ENCODE peak calls at places on chromosomes 13 and 19, in six cellular contexts. P is adrenal gland; H is lower lobe of right lung; D is immature natural killer cell; T is stimulated activated CD8-positive, alpha-beta memory T cell treated with anti-CD3 and anti-CD28 coated beads, Interleukin-4, amount 100 ng/mL, for 4 hours; C is left ventricle myocardium inferior. I is an unnamed sample.

GRCh38 chr13:89968468-89968867 is 1379.0 kb upstream of the MIR17HG start:
- DNase-seq in P (no peak), H (no peak), D (no peak), T (no peak), C (no peak), I (no peak)

GRCh38 chr19:29704562-29705558 is 10.2 kb downstream of the C19orf12 start:
- DNase-seq in P (no peak), H (no peak), D (no peak), T (no peak), C (no peak), I (no peak)

GRCh38 chr19:56525214-56525860 is 13.4 kb upstream of the ZFP28 start:
- DNase-seq in P (no peak), H (no peak), D (no peak), T (no peak), C (no peak), I (no peak)

GRCh38 chr13:60583911-60584753 is 187.1 kb downstream of the TDRD3 start:
- DNase-seq in P (peak; percentile 11), H (no peak), D (no peak), T (no peak), C (no peak), I (no peak)

GRCh38 chr19:14940266-14940665 is 1.0 kb upstream of the OR7C2 start:
- DNase-seq in P (no peak), H (no peak), D (no peak), T (no peak), C (no peak), I (no peak)

GRCh38 chr13:109804654-109805053 is 18.3 kb upstream of the IRS2 start:
- DNase-seq in P (no peak), H (no peak), D (no peak), T (no peak), C (no peak), I (no peak)

GRCh38 chr19:8654591-8655339 is 24.3 kb downstream of the NFILZ start:
- DNase-seq in P (peak; percentile 42), H (peak; percentile 75), D (peak; percentile 68), T (peak; percentile 54), C (peak; percentile 41), I (peak; percentile 80)

GRCh38 chr19:11138659-11139526 is 16.7 kb downstream of the SPC24 start:
- DNase-seq in P (peak; percentile 90), H (peak; percentile 61), D (no peak), T (no peak), C (peak; percentile 85), I (peak; percentile 72)

GRCh38 chr13:45542878-45543277 is 72.7 kb downstream of the ERICH6B start:
- DNase-seq in P (no peak), H (no peak), D (no peak), T (no peak), C (no peak), I (no peak)

GRCh38 chr19:51091895-51092873 is 9.5 kb upstream of the KLK14 start:
- DNase-seq in P (no peak), H (no peak), D (no peak), T (no peak), C (no peak), I (no peak)

GRCh38 chr19:44924243-44924725 is 9.9 kb downstream of the APOC1 start:
- DNase-seq in P (peak; percentile 37), H (no peak), D (no peak), T (no peak), C (no peak), I (no peak)

GRCh38 chr19:409515-410242 is 732 bp upstream of the C2CD4C start:
- DNase-seq in P (no peak), H (no peak), D (no peak), T (no peak), C (no peak), I (peak; percentile 60)

GRCh38 chr19:42246869-42247630 is 4.6 kb upstream of the GSK3A start:
- DNase-seq in P (peak; percentile 75), H (no peak), D (no peak), T (no peak), C (no peak), I (no peak)

GRCh38 chr19:39692822-39693221 is 11.5 kb upstream of the LGALS14 start:
- DNase-seq in P (no peak), H (no peak), D (no peak), T (no peak), C (no peak), I (no peak)

GRCh38 chr19:31659897-31660210 is 310.6 kb upstream of the TSHZ3 start:
- DNase-seq in P (no peak), H (no peak), D (no peak), T (no peak), C (no peak), I (no peak)

GRCh38 chr19:51808333-51808986 is 13.5 kb downstream of the FPR3 start:
- DNase-seq in P (peak; percentile 7), H (no peak), D (no peak), T (no peak), C (no peak), I (no peak)

GRCh38 chr19:57434386-57435061 is 601 bp upstream of the ZNF749 start:
- DNase-seq in P (no peak), H (no peak), D (no peak), T (no peak), C (no peak), I (no peak)

GRCh38 chr19:34217952-34218817 is 36.2 kb upstream of the GARRE1 start:
- DNase-seq in P (peak; percentile 33), H (no peak), D (peak; percentile 66), T (peak; percentile 33), C (no peak), I (no peak)

GRCh38 chr19:16886305-16886880 is 2.4 kb upstream of the F2RL3 start:
- DNase-seq in P (peak; percentile 96), H (peak; percentile 84), D (no peak), T (no peak), C (peak; percentile 73), I (peak; percentile 87)

GRCh38 chr19:1455336-1456120 is 5.6 kb downstream of the APC2 start:
- DNase-seq in P (peak; percentile 56), H (no peak), D (peak; percentile 52), T (no peak), C (no peak), I (no peak)

GRCh38 chr19:54320271-54320670 is 7.3 kb upstream of the LILRA5 start:
- DNase-seq in P (no peak), H (no peak), D (no peak), T (no peak), C (no peak), I (peak; percentile 21)